ENCODE peak calls at places on chromosomes 2 and 18, in four cellular contexts. N is H1, I is mesendoderm, Y is IMR-90. H is an unnamed sample.

GRCh38 chr2:171347158-171347557 is 86.6 kb downstream of the METTL8 start:
- DNase-seq in N (no peak), I (no peak), Y (peak), H (peak)

GRCh38 chr18:8933714-8934284 is 168.7 kb upstream of the NDUFV2 start:
- DNase-seq in N (no peak), I (no peak), Y (peak), H (no peak)

GRCh38 chr2:19205983-19206533 is 152.4 kb downstream of the OSR1 start:
- DNase-seq in N (no peak), I (no peak), Y (no peak), H (no peak)

GRCh38 chr2:131121464-131121863 is 16.3 kb downstream of the PLEKHB2 start:
- DNase-seq in N (no peak), I (no peak), Y (peak), H (peak)

GRCh38 chr18:78994977-78995582 is 15.5 kb downstream of the SALL3 start:
- DNase-seq in N (peak), I (no peak), Y (no peak), H (no peak)

GRCh38 chr2:12155308-12156061 is 409.1 kb downstream of the LPIN1 start:
- DNase-seq in N (no peak), I (peak), Y (peak), H (peak)

GRCh38 chr2:45173513-45173912 is 164.3 kb upstream of the SIX2 start:
- DNase-seq in N (peak), I (no peak), Y (peak), H (peak)

GRCh38 chr18:57376503-57376902 is 24.1 kb downstream of the ST8SIA3 start:
- DNase-seq in N (no peak), I (no peak), Y (no peak), H (no peak)

GRCh38 chr18:76882186-76882585 is 59.8 kb downstream of the ZNF236 start:
- DNase-seq in N (no peak), I (no peak), Y (no peak), H (no peak)

GRCh38 chr2:54457326-54458023 is 1.3 kb downstream of the SPTBN1 start:
- DNase-seq in N (peak), I (peak), Y (no peak), H (peak)

GRCh38 chr2:122055541-122055940 is 300.1 kb downstream of the TSN start:
- DNase-seq in N (no peak), I (peak), Y (no peak), H (no peak)

GRCh38 chr2:159256159-159256558 is 30.3 kb downstream of the WDSUB1 start:
- DNase-seq in N (no peak), I (no peak), Y (peak), H (peak)
- H2AK5ac ChIP-seq in N (no peak), I (no peak), Y (no peak), H (no peak)

DNA sequence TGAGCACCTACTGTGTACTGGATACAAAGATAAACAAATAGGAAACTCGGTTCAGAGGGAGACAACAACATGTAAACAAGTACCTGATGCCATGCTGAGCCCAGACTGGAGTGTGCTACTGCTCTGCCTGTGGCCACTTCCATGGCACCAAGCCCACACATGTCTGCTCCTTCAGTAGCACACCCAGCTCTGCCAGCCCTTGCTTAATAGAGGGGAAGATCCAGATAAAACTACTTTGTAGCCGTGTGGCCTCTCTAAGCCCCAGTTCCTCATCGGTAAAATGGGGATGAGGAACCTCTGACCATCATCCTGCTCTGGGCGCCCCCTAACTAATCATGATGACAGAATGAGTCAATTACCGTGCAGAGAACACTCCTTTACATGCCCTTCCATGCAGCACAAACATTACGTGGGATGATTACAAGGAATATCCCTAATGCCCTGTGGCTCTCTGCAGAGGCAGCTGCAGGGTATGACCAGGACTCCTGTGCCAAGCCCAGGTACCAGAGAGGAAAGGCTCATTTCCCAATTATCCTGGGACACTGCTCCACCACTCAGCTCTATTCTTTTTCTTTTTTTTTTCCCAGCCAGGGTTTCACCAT is 34.9 kb downstream of the DNMT3A start:
- DNase-seq in N (no peak), I (no peak), Y (no peak), H (no peak)
- H2AK5ac ChIP-seq in N (no peak), I (no peak), Y (no peak), H (no peak)

GRCh38 chr2:71474116-71474743 is 20.9 kb downstream of the DYSF start:
- DNase-seq in N (no peak), I (no peak), Y (no peak), H (no peak)

GRCh38 chr2:71469403-71470398 is 16.3 kb downstream of the DYSF start:
- DNase-seq in N (no peak), I (peak), Y (no peak), H (no peak)

GRCh38 chr2:71471276-71471675 is 17.9 kb downstream of the DYSF start:
- DNase-seq in N (no peak), I (no peak), Y (peak), H (peak)

GRCh38 chr2:71473346-71474035 is 20.1 kb downstream of the DYSF start:
- DNase-seq in N (no peak), I (no peak), Y (no peak), H (no peak)

DNA sequence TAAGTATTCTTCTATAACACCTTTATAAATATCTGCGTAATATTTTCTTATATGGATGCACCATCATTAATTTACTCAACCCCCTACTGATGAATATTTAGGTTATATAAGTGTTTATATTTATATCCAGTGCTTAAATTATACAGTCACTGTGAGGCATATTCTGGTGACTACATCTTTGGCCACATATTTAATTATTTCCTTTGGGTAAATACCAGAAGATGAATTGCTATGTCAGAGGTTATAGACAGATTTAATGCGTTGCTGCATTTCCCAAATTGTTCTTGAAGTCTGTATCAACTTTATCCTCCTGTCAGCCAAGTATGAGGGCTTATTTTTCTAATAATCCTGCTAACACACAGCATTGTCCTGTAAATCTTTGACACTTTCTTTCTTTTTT is 18.7 kb downstream of the DYSF start:
- DNase-seq in N (no peak), I (no peak), Y (no peak), H (no peak)
- H2AK5ac ChIP-seq in N (no peak), I (no peak), Y (no peak), H (no peak)

GRCh38 chr2:95024306-95024880 is 1.1 kb upstream of the MAL start:
- DNase-seq in N (no peak), I (no peak), Y (no peak), H (no peak)

GRCh38 chr2:95021847-95022246 is 3.7 kb upstream of the MAL start:
- DNase-seq in N (no peak), I (no peak), Y (no peak), H (no peak)

GRCh38 chr2:95024960-95025405 is 525 bp upstream of the MAL start:
- DNase-seq in N (no peak), I (no peak), Y (no peak), H (no peak)

GRCh38 chr2:95022309-95023221 is 2.9 kb upstream of the MAL start:
- DNase-seq in N (peak), I (peak), Y (peak), H (no peak)

DNA sequence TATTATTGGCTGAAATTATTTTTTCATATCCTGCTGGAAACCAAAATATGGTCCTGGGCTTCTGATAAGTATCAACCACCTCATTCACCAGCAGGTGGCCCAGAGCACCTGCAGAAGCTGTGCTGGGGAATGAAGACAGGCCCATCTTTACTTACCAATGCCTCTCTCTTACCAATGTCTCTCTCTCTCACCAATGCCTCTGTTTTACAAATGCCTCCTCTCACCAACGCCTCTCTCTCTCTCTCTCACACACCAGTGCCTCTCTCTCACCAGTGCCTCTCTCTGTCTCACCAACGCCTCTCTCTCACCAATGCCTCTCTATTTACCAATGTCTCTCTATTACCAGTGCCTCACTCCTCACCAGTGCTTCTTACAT is 2.3 kb upstream of the MAL start:
- DNase-seq in N (no peak), I (no peak), Y (no peak), H (no peak)
- H2AK5ac ChIP-seq in N (no peak), I (no peak), Y (no peak), H (no peak)